ENCODE peak calls at places on chromosomes 2 and 18, in eight cellular contexts. A is astrocyte of the spinal cord, C is retinal pigment epithelial cell, G is left ventricle myocardium inferior, K is cardiac fibroblast, M is right atrium auricular region, F is cardiac muscle cell, J is AG04450. D is an unnamed sample.

GRCh38 chr18:44411277-44411900 is 269.3 kb upstream of the SETBP1 start:
- DNase-seq in A (no peak), C (peak; percentile 94), G (no peak), K (no peak), M (no peak), F (no peak), J (no peak), D (peak; percentile 7)

GRCh38 chr2:85699325-85699724 is 5.2 kb downstream of the GNLY start:
- DNase-seq in A (no peak), C (no peak), G (no peak), K (no peak), M (peak; percentile 40), F (no peak), J (no peak), D (no peak)

GRCh38 chr2:203427061-203427460 is 98.9 kb downstream of the ABI2 start:
- DNase-seq in A (no peak), C (no peak), G (no peak), K (peak; percentile 51), M (no peak), F (no peak), J (no peak), D (no peak)

GRCh38 chr2:39416172-39416571 is 20.9 kb downstream of the MAP4K3 start:
- DNase-seq in A (peak; percentile 28), C (no peak), G (no peak), K (peak; percentile 60), M (no peak), F (no peak), J (no peak), D (no peak)

GRCh38 chr2:88180594-88181240 is 10.6 kb downstream of the THNSL2 start:
- DNase-seq in A (no peak), C (no peak), G (no peak), K (peak; percentile 13), M (no peak), F (no peak), J (no peak), D (peak; percentile 47)

GRCh38 chr2:7448578-7449264 is 531.5 kb downstream of the RNF144A start:
- DNase-seq in A (no peak), C (no peak), G (no peak), K (no peak), M (no peak), F (no peak), J (no peak), D (no peak)

GRCh38 chr2:30872797-30873196 is 65.6 kb upstream of the CAPN13 start:
- DNase-seq in A (no peak), C (no peak), G (no peak), K (no peak), M (no peak), F (no peak), J (no peak), D (no peak)

GRCh38 chr2:19543271-19544019 is 185.0 kb upstream of the OSR1 start:
- DNase-seq in A (peak; percentile 25), C (no peak), G (no peak), K (peak; percentile 37), M (no peak), F (no peak), J (no peak), D (peak; percentile 56)

GRCh38 chr2:16840496-16841172 is 175.0 kb upstream of the CYRIA start:
- DNase-seq in A (no peak), C (no peak), G (no peak), K (no peak), M (no peak), F (no peak), J (no peak), D (no peak)

GRCh38 chr18:58962331-58962730 is 97.7 kb downstream of the ZNF532 start:
- DNase-seq in A (no peak), C (no peak), G (no peak), K (no peak), M (no peak), F (no peak), J (no peak), D (no peak)

GRCh38 chr2:221741496-221742211 is 169.6 kb upstream of the EPHA4 start:
- DNase-seq in A (no peak), C (no peak), G (no peak), K (no peak), M (no peak), F (no peak), J (no peak), D (no peak)

GRCh38 chr18:58229162-58229561 is 185.1 kb downstream of the NEDD4L start:
- DNase-seq in A (no peak), C (no peak), G (no peak), K (no peak), M (no peak), F (no peak), J (no peak), D (no peak)

GRCh38 chr2:145815933-145816332 is 1296.0 kb upstream of the ZEB2 start:
- DNase-seq in A (no peak), C (no peak), G (no peak), K (no peak), M (no peak), F (no peak), J (no peak), D (no peak)

GRCh38 chr2:60066096-60066839 is 487.2 kb downstream of the BCL11A start:
- DNase-seq in A (no peak), C (no peak), G (no peak), K (no peak), M (no peak), F (no peak), J (no peak), D (no peak)

DNA sequence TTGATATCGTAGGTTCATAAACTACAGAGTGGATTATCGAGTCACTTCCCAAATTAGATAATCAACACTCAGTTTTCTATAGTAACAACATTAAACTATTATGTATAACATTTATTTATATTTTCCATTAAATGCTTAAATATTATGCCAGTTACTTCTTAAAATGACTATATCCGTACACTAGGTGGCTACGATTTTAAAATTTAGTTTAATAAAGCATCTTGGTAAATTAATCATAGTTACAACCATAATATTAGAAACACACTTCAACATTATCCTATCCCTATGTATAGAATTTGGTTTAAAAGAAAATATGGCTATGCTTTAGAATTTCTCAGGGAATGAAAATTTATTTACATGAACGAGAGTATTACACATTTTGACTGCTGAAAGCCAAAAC is 80.3 kb downstream of the SLC25A12 start:
- DNase-seq in A (no peak), C (no peak), G (no peak), K (no peak), M (no peak), F (no peak), J (no peak), D (no peak)
- TF ChIP-seq CTCF in A (no peak), C (no peak), G (no peak), K (no peak), M (no peak), F (no peak), J (no peak), D (no peak)

GRCh38 chr18:75783816-75784215 is 356.3 kb upstream of the SMIM21 start:
- DNase-seq in A (no peak), C (no peak), G (no peak), K (no peak), M (no peak), F (no peak), J (no peak), D (no peak)
- H3K4me3 ChIP-seq in A (peak overlapping the region; percentile 33), C (no peak overlapping the region), G (peak overlapping the region; percentile 34), K (no peak overlapping the region), M (no peak overlapping the region), F (no peak overlapping the region), J (no peak overlapping the region), D (no peak overlapping the region)

DNA sequence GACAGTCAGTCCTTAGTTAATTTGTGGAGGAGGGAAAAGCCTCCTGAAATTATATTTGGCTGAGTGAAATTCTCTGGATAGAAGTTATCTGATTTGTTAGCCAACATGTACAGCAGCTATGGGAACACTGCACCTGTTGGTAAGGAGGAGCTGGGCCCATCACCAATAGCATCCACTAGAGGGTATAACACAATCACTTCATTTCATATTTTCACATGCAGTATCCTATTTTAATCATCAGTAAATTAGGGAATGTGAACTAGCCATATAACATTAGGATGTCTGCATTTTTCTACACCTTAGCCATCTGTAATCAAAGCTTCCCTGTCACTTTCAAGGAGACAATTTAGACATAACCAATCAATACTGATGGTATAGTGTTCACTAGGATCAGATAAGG is 818.4 kb upstream of the CDH2 start:
- DNase-seq in A (no peak), C (no peak), G (no peak), K (no peak), M (no peak), F (no peak), J (no peak), D (no peak)
- TF ChIP-seq CTCF in A (peak; percentile 35), C (peak; percentile 55), G (no peak), K (peak; percentile 20), M (no peak), F (peak; percentile 9), J (peak; percentile 45), D (peak; percentile 43)

GRCh38 chr2:121828281-121828731 is 72.9 kb downstream of the TSN start:
- DNase-seq in A (peak; percentile 1), C (peak; percentile 54), G (no peak), K (no peak), M (no peak), F (no peak), J (no peak), D (peak; percentile 46)
- H3K4me3 ChIP-seq in A (no peak overlapping the region), C (no peak overlapping the region), G (no peak overlapping the region), K (no peak overlapping the region), M (no peak overlapping the region), F (no peak overlapping the region), J (no peak overlapping the region), D (no peak overlapping the region)